ENCODE peak calls at places on chromosomes 13 and 19, in ten cellular contexts. C, F, G, B, L, Q, I, H, A and K are unnamed samples.
A peak's percentile ranks its signal among the peaks of the same experiment; 100 is the strongest.

GRCh38 chr13:27929868-27930267 is 10.1 kb downstream of the PDX1 start:
- DNase-seq in C (no peak), F (no peak), G (no peak), B (no peak), L (no peak), Q (no peak), I (no peak), H (no peak), A (no peak), K (no peak)

GRCh38 chr19:16200038-16200775 is 2.5 kb downstream of the AP1M1 start:
- DNase-seq in C (no peak), F (peak; percentile 23), G (no peak), B (peak; percentile 74), L (peak; percentile 71), Q (no peak), I (peak; percentile 31), H (no peak), A (no peak), K (no peak)

GRCh38 chr13:52994865-52995264 is 33.7 kb upstream of the OLFM4 start:
- DNase-seq in C (no peak), F (no peak), G (no peak), B (no peak), L (no peak), Q (no peak), I (no peak), H (no peak), A (no peak), K (no peak)

GRCh38 chr13:30576528-30576927 is 41.2 kb upstream of the USPL1 start:
- DNase-seq in C (peak; percentile 90), F (peak; percentile 58), G (peak; percentile 21), B (no peak), L (peak; percentile 72), Q (no peak), I (no peak), H (peak; percentile 16), A (no peak), K (no peak)

GRCh38 chr19:11448410-11448809 is 13.0 kb downstream of the PRKCSH start:
- DNase-seq in C (no peak), F (no peak), G (no peak), B (no peak), L (no peak), Q (no peak), I (no peak), H (no peak), A (no peak), K (no peak)

GRCh38 chr19:7706188-7706530 is 4.2 kb upstream of the FCER2 start:
- DNase-seq in C (no peak), F (no peak), G (no peak), B (no peak), L (no peak), Q (no peak), I (no peak), H (no peak), A (no peak), K (no peak)

GRCh38 chr19:43767818-43768217 is 13.0 kb downstream of the KCNN4 start:
- DNase-seq in C (no peak), F (no peak), G (no peak), B (no peak), L (no peak), Q (no peak), I (no peak), H (no peak), A (no peak), K (no peak)

GRCh38 chr19:52464798-52465470 is 11.6 kb downstream of the ZNF578 start:
- DNase-seq in C (peak; percentile 55), F (no peak), G (peak; percentile 20), B (peak; percentile 9), L (no peak), Q (no peak), I (peak; percentile 87), H (no peak), A (no peak), K (no peak)

GRCh38 chr19:42189133-42189532 is 28.3 kb downstream of the DEDD2 start:
- DNase-seq in C (no peak), F (peak; percentile 31), G (peak; percentile 20), B (no peak), L (no peak), Q (no peak), I (no peak), H (no peak), A (no peak), K (no peak)

GRCh38 chr13:76837811-76838210 is 48.4 kb downstream of the KCTD12 start:
- DNase-seq in C (no peak), F (no peak), G (no peak), B (no peak), L (peak; percentile 43), Q (no peak), I (no peak), H (no peak), A (no peak), K (no peak)

GRCh38 chr13:100584901-100585300 is 3.7 kb downstream of the GGACT start:
- DNase-seq in C (no peak), F (peak; percentile 6), G (no peak), B (no peak), L (no peak), Q (no peak), I (no peak), H (no peak), A (no peak), K (no peak)

GRCh38 chr19:13097331-13098258 is 5.1 kb downstream of the LYL1 start:
- DNase-seq in C (no peak), F (no peak), G (no peak), B (peak; percentile 38), L (no peak), Q (no peak), I (no peak), H (no peak), A (no peak), K (no peak)

GRCh38 chr13:41154042-41154441 is 21.4 kb upstream of the KBTBD6 start:
- DNase-seq in C (no peak), F (no peak), G (no peak), B (no peak), L (no peak), Q (no peak), I (no peak), H (no peak), A (no peak), K (no peak)

GRCh38 chr19:42926781-42927180 is 9.1 kb upstream of the PSG6 start:
- DNase-seq in C (no peak), F (no peak), G (no peak), B (no peak), L (no peak), Q (no peak), I (no peak), H (no peak), A (no peak), K (no peak)

GRCh38 chr13:100541882-100542545 is 46.6 kb downstream of the GGACT start:
- DNase-seq in C (no peak), F (no peak), G (no peak), B (no peak), L (no peak), Q (no peak), I (no peak), H (no peak), A (no peak), K (no peak)

GRCh38 chr13:40657307-40657706 is 9.1 kb downstream of the FOXO1 start:
- DNase-seq in C (no peak), F (no peak), G (no peak), B (no peak), L (no peak), Q (no peak), I (no peak), H (no peak), A (no peak), K (no peak)

GRCh38 chr13:64371045-64371444 is 2859.1 kb downstream of the PCDH9 start:
- DNase-seq in C (no peak), F (peak; percentile 44), G (peak; percentile 72), B (no peak), L (peak; percentile 15), Q (no peak), I (no peak), H (no peak), A (no peak), K (no peak)

GRCh38 chr19:54106716-54107115 is 4.1 kb downstream of the NDUFA3 start:
- DNase-seq in C (no peak), F (no peak), G (no peak), B (no peak), L (no peak), Q (no peak), I (no peak), H (no peak), A (no peak), K (no peak)

GRCh38 chr19:15252398-15253018 is 20.3 kb upstream of the EPHX3 start:
- DNase-seq in C (no peak), F (peak; percentile 88), G (peak; percentile 39), B (no peak), L (peak; percentile 54), Q (no peak), I (peak; percentile 41), H (no peak), A (no peak), K (no peak)

GRCh38 chr13:24654741-24655140 is 25.5 kb upstream of the ATP12A start:
- DNase-seq in C (no peak), F (no peak), G (no peak), B (no peak), L (peak; percentile 69), Q (no peak), I (no peak), H (no peak), A (no peak), K (no peak)

GRCh38 chr19:17243340-17243853 is 2.3 kb downstream of the NR2F6 start:
- DNase-seq in C (no peak), F (no peak), G (no peak), B (no peak), L (no peak), Q (no peak), I (no peak), H (no peak), A (no peak), K (no peak)

GRCh38 chr19:32450217-32450616 is 44.6 kb downstream of the DPY19L3 start:
- DNase-seq in C (no peak), F (no peak), G (no peak), B (no peak), L (peak; percentile 51), Q (no peak), I (no peak), H (no peak), A (no peak), K (no peak)

GRCh38 chr19:2027361-2027760 is 11.8 kb upstream of the BTBD2 start:
- DNase-seq in C (no peak), F (peak; percentile 66), G (peak; percentile 52), B (peak; percentile 60), L (peak; percentile 82), Q (no peak), I (no peak), H (no peak), A (no peak), K (no peak)

GRCh38 chr13:75404721-75405120 is 77.2 kb downstream of the TBC1D4 start:
- DNase-seq in C (no peak), F (no peak), G (no peak), B (no peak), L (no peak), Q (no peak), I (no peak), H (no peak), A (no peak), K (no peak)

GRCh38 chr13:46478641-46479040 is 74.3 kb upstream of the LRCH1 start:
- DNase-seq in C (no peak), F (peak; percentile 70), G (no peak), B (no peak), L (no peak), Q (no peak), I (no peak), H (no peak), A (no peak), K (no peak)